ENCODE peak calls at places on chromosome 21, in eight cellular contexts. W is heart left ventricle, A is HL-60, J is Caco-2, V is tibial nerve, Y is neural progenitor cell, T is body of pancreas, B is epithelial cell of esophagus. Z is an unnamed sample.

GRCh38 chr21:16002872-16003466 is 273.2 kb downstream of the USP25 start:
- DNase-seq in A (no peak), Y (no peak), J (no peak), B (peak; percentile 10), T (no peak), V (no peak), W (no peak), Z (peak; percentile 51)

GRCh38 chr21:15848632-15849031 is 118.8 kb downstream of the USP25 start:
- DNase-seq in B (peak; percentile 85), Y (no peak), V (no peak), T (no peak), A (no peak), J (no peak), W (no peak), Z (peak; percentile 73)

GRCh38 chr21:37787456-37787855 is 128.8 kb downstream of the KCNJ6 start:
- DNase-seq in W (no peak), V (no peak), J (no peak), B (peak; percentile 75), Y (no peak), T (no peak), A (no peak), Z (peak; percentile 82)

GRCh38 chr21:26449161-26449560 is 123.9 kb downstream of the CYYR1 start:
- DNase-seq in J (no peak), W (no peak), Y (no peak), V (no peak), A (no peak), B (peak; percentile 93), T (no peak), Z (peak; percentile 84)

GRCh38 chr21:38448619-38449186 is 49.6 kb downstream of the ERG start:
- DNase-seq in Y (peak; percentile 86), J (no peak), W (no peak), V (no peak), T (no peak), B (peak; percentile 32), A (peak; percentile 58), Z (no peak)

GRCh38 chr21:41631564-41632461 is 123.9 kb upstream of the TMPRSS2 start:
- DNase-seq in W (no peak), Y (no peak), V (no peak), J (no peak), B (peak; percentile 84), T (peak; percentile 80), A (no peak), Z (peak; percentile 48)

GRCh38 chr21:41650526-41651145 is 116.2 kb downstream of the RIPK4 start:
- DNase-seq in B (no peak), A (no peak), J (peak; percentile 3), Y (no peak), V (no peak), T (no peak), W (no peak), Z (no peak)

GRCh38 chr21:36236052-36236730 is 79.6 kb downstream of the DOP1B start:
- DNase-seq in B (no peak), T (no peak), Y (no peak), A (no peak), V (no peak), W (no peak), J (no peak), Z (no peak)

GRCh38 chr21:40765771-40766170 is 81.2 kb downstream of the DSCAM start:
- DNase-seq in A (no peak), W (no peak), J (no peak), V (no peak), Y (no peak), B (no peak), T (no peak), Z (no peak)

GRCh38 chr21:15775981-15776380 is 46.2 kb downstream of the USP25 start:
- DNase-seq in V (no peak), T (no peak), J (no peak), W (no peak), B (peak; percentile 75), Y (no peak), A (no peak), Z (peak; percentile 46)

GRCh38 chr21:20997633-20998455 is at the start of gene NCAM2:
- DNase-seq in A (peak; percentile 68), Y (peak; percentile 95), W (peak; percentile 72), B (peak; percentile 57), V (peak; percentile 33), J (no peak), T (peak; percentile 76), Z (peak; percentile 69)

GRCh38 chr21:38913120-38913975 is 107.6 kb downstream of the ETS2 start:
- DNase-seq in T (peak; percentile 92), J (peak; percentile 93), A (no peak), B (peak; percentile 86), V (peak; percentile 54), Y (peak; percentile 64), W (peak; percentile 80), Z (peak; percentile 50)

GRCh38 chr21:22791986-22792560 is 1793.9 kb downstream of the NCAM2 start:
- DNase-seq in Y (peak; percentile 72), T (peak; percentile 26), B (peak; percentile 50), W (no peak), A (no peak), V (peak; percentile 34), J (no peak), Z (peak; percentile 66)

GRCh38 chr21:41283211-41283818 is 33.3 kb upstream of the FAM3B start:
- DNase-seq in W (no peak), B (peak; percentile 87), V (peak; percentile 64), A (peak; percentile 71), Y (peak; percentile 81), T (peak; percentile 68), J (peak; percentile 61), Z (peak; percentile 91)

GRCh38 chr21:35170818-35171217 is 121.7 kb upstream of the RUNX1 start:
- DNase-seq in B (no peak), W (no peak), A (no peak), J (no peak), Y (no peak), T (no peak), V (no peak), Z (no peak)
- H3K4me3 ChIP-seq in B (no peak overlapping the region), W (no peak overlapping the region), A (no peak overlapping the region), J (no peak overlapping the region), Y (no peak overlapping the region), T (no peak overlapping the region), V (no peak overlapping the region), Z (no peak overlapping the region)

DNA sequence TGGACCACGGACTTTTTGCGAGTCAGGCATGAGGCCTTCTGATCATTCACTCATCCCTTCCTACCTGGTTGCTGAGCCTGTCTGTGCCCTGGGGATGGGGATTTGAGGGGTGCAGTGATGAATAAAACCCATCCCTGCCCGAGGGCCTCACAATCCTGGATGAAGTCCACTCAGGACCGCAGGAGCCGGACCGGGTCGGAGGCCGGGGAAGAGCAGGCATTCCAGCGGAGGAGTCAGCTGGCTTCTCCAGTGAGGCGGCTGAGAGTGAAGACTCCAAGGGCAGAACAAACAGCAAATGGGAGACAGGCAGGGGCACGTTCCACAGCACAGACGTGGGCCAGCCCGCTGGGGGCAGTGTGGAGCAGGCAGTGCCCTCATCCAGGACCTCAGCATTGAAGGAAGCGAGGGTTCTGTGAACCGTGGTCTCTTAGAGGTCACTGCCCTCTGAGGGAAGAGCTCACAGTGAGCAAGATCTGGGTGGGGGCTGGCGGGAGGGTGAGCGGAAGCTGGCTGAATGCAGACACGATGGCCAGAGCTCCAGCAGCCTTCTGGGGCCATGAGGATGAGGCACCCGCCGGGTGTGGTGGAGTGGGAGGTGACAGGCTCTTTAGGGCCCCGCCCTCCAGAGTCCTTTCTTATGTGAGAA is 10.9 kb upstream of the LRRC3 start:
- DNase-seq in W (peak; percentile 23), T (no peak), V (no peak), J (peak; percentile 37), Y (peak; percentile 56), B (no peak), A (no peak), Z (no peak)
- TF ChIP-seq CTCF in W (no peak), T (no peak), V (no peak), J (no peak), Y (peak; percentile 51), B (no peak), A (peak; percentile 4), Z (peak; percentile 13)

GRCh38 chr21:44816761-44817505 is 929 bp downstream of the SUMO3 start:
- DNase-seq in T (no peak), J (peak; percentile 39), A (no peak), B (no peak), V (no peak), W (no peak), Y (no peak), Z (no peak)

GRCh38 chr21:44819283-44820243 is 1.7 kb upstream of the SUMO3 start:
- DNase-seq in Y (no peak), A (no peak), T (no peak), J (no peak), W (no peak), B (no peak), V (no peak), Z (no peak)

GRCh38 chr21:44817506-44817880 is 369 bp downstream of the SUMO3 start:
- DNase-seq in B (peak; percentile 95), J (peak; percentile 78), A (peak; percentile 88), Y (peak; percentile 94), T (peak; percentile 91), V (peak; percentile 79), W (peak; percentile 93), Z (peak; percentile 94)

GRCh38 chr21:44817914-44818635 is at the start of gene SUMO3:
- DNase-seq in V (peak; percentile 74), B (peak; percentile 78), A (peak; percentile 73), T (peak; percentile 79), J (peak; percentile 71), Y (peak; percentile 88), W (peak; percentile 80), Z (peak; percentile 79)

DNA sequence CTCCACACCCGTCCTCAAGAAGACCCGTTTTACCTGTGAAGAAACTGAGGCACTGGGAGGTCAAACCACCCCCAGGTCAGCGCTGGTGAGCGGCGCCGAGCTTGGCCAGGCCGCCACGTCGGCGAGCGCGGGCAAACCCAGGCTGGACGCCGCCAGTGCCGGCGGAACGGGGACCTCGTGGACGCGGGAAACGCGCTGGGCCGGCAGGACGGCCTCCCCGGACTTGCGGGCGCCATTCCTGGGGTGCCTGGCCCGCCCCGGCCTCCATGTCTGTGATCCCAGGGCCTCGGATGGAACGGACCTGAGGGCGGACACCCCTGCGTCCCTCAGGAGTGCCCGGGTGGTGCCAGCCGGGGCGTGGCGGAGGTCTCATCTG is 762 bp upstream of the SUMO3 start:
- DNase-seq in A (no peak), T (no peak), J (no peak), B (no peak), V (no peak), W (no peak), Y (no peak), Z (no peak)
- H3K4me3 ChIP-seq in A (peak overlapping the region; percentile 48), T (peak overlapping the region; percentile 51), J (peak overlapping the region; percentile 81), B (peak overlapping the region; percentile 42), V (peak overlapping the region; percentile 97), W (peak overlapping the region; percentile 83), Y (peak overlapping the region; percentile 55), Z (peak overlapping the region; percentile 59)

GRCh38 chr21:42835611-42836401 is 43.5 kb downstream of the WDR4 start:
- DNase-seq in W (no peak), B (no peak), T (no peak), A (no peak), J (peak; percentile 21), V (no peak), Y (no peak), Z (no peak)

GRCh38 chr21:42833859-42834729 is 45.2 kb downstream of the WDR4 start:
- DNase-seq in V (no peak), Y (no peak), T (no peak), B (no peak), J (peak; percentile 38), W (no peak), A (peak; percentile 25), Z (no peak)

GRCh38 chr21:42835211-42835610 is 44.1 kb downstream of the WDR4 start:
- DNase-seq in Y (no peak), J (no peak), W (no peak), B (no peak), A (no peak), T (no peak), V (no peak), Z (no peak)

GRCh38 chr21:42834730-42835191 is 44.6 kb downstream of the WDR4 start:
- DNase-seq in W (no peak), Y (no peak), A (no peak), J (peak; percentile 29), B (no peak), T (no peak), V (no peak), Z (no peak)

GRCh38 chr21:42833439-42833815 is 45.9 kb downstream of the WDR4 start:
- DNase-seq in W (no peak), A (peak; percentile 67), J (peak; percentile 77), B (peak; percentile 50), Y (peak; percentile 52), T (no peak), V (no peak), Z (peak; percentile 12)
- TF ChIP-seq CTCF in W (peak; percentile 10), A (peak; percentile 6), J (peak; percentile 43), B (peak; percentile 40), Y (peak; percentile 50), T (no peak), V (no peak), Z (no peak)